ENCODE peak calls at places on chromosome 5, in nine cellular contexts. One of them, this sample, is unnamed. For H3K4me1 and H3K27me3, the result is how much of the 10 kb centered on the place peaks cover.

GRCh38 chr5:83044941-83045340 is 32.3 kb downstream of the TMEM167A start:
- DNase-seq in heart left ventricle: no peak
- DNase-seq in prostate gland: no peak
- DNase-seq in neural progenitor cell: no peak
- DNase-seq in CD4-positive, alpha-beta memory T cell: no peak
- DNase-seq in PC-3: no peak
- DNase-seq in thoracic aorta: no peak
- DNase-seq in left lung: no peak
- DNase-seq in GM12878: no peak
- DNase-seq in this sample: no peak

GRCh38 chr5:97046270-97046982 is 96.0 kb downstream of the LIX1 start:
- DNase-seq in left lung: no peak
- DNase-seq in heart left ventricle: no peak
- DNase-seq in neural progenitor cell: no peak
- DNase-seq in GM12878: no peak
- DNase-seq in PC-3: peak
- DNase-seq in thoracic aorta: no peak
- DNase-seq in prostate gland: no peak
- DNase-seq in CD4-positive, alpha-beta memory T cell: no peak
- DNase-seq in this sample: peak

GRCh38 chr5:157312492-157312891 is 46.6 kb downstream of the CYFIP2 start:
- DNase-seq in neural progenitor cell: peak
- DNase-seq in CD4-positive, alpha-beta memory T cell: peak
- DNase-seq in PC-3: peak
- DNase-seq in left lung: no peak
- DNase-seq in thoracic aorta: no peak
- DNase-seq in heart left ventricle: no peak
- DNase-seq in prostate gland: peak
- DNase-seq in GM12878: peak
- DNase-seq in this sample: peak

GRCh38 chr5:160959804-160960203 is 107.8 kb upstream of the ATP10B start:
- DNase-seq in neural progenitor cell: no peak
- DNase-seq in CD4-positive, alpha-beta memory T cell: no peak
- DNase-seq in GM12878: peak
- DNase-seq in heart left ventricle: no peak
- DNase-seq in PC-3: peak
- DNase-seq in thoracic aorta: no peak
- DNase-seq in prostate gland: peak
- DNase-seq in left lung: peak
- DNase-seq in this sample: no peak

GRCh38 chr5:58077966-58078365 is 381.9 kb downstream of the PLK2 start:
- DNase-seq in thoracic aorta: no peak
- DNase-seq in GM12878: no peak
- DNase-seq in left lung: no peak
- DNase-seq in CD4-positive, alpha-beta memory T cell: no peak
- DNase-seq in heart left ventricle: no peak
- DNase-seq in PC-3: no peak
- DNase-seq in prostate gland: no peak
- DNase-seq in neural progenitor cell: no peak
- DNase-seq in this sample: no peak

GRCh38 chr5:113806250-113806649 is 292.8 kb downstream of the YTHDC2 start:
- DNase-seq in heart left ventricle: no peak
- DNase-seq in prostate gland: no peak
- DNase-seq in PC-3: peak
- DNase-seq in GM12878: no peak
- DNase-seq in neural progenitor cell: peak
- DNase-seq in left lung: no peak
- DNase-seq in thoracic aorta: no peak
- DNase-seq in CD4-positive, alpha-beta memory T cell: no peak
- DNase-seq in this sample: no peak

GRCh38 chr5:44884036-44884435 is 75.3 kb downstream of the MRPS30 start:
- DNase-seq in thoracic aorta: no peak
- DNase-seq in GM12878: no peak
- DNase-seq in neural progenitor cell: no peak
- DNase-seq in left lung: no peak
- DNase-seq in heart left ventricle: peak
- DNase-seq in prostate gland: no peak
- DNase-seq in CD4-positive, alpha-beta memory T cell: no peak
- DNase-seq in PC-3: no peak
- DNase-seq in this sample: no peak

GRCh38 chr5:159105318-159106053 is 5.8 kb upstream of the EBF1 start:
- DNase-seq in heart left ventricle: no peak
- DNase-seq in thoracic aorta: no peak
- DNase-seq in left lung: no peak
- DNase-seq in prostate gland: no peak
- DNase-seq in PC-3: no peak
- DNase-seq in CD4-positive, alpha-beta memory T cell: no peak
- DNase-seq in neural progenitor cell: peak
- DNase-seq in GM12878: no peak
- DNase-seq in this sample: no peak

GRCh38 chr5:133145436-133146143 is 93.8 kb downstream of the HSPA4 start:
- DNase-seq in neural progenitor cell: no peak
- DNase-seq in left lung: no peak
- DNase-seq in heart left ventricle: no peak
- DNase-seq in CD4-positive, alpha-beta memory T cell: no peak
- DNase-seq in PC-3: no peak
- DNase-seq in thoracic aorta: no peak
- DNase-seq in GM12878: no peak
- DNase-seq in prostate gland: no peak
- DNase-seq in this sample: no peak

GRCh38 chr5:175842947-175843793 is 28.2 kb upstream of the CPLX2 start:
- DNase-seq in heart left ventricle: no peak
- DNase-seq in neural progenitor cell: peak
- DNase-seq in prostate gland: no peak
- DNase-seq in thoracic aorta: no peak
- DNase-seq in left lung: no peak
- DNase-seq in PC-3: peak
- DNase-seq in GM12878: no peak
- DNase-seq in CD4-positive, alpha-beta memory T cell: no peak
- DNase-seq in this sample: no peak

GRCh38 chr5:73031839-73032238 is 76.0 kb downstream of the FCHO2 start:
- DNase-seq in CD4-positive, alpha-beta memory T cell: no peak
- DNase-seq in prostate gland: no peak
- DNase-seq in thoracic aorta: no peak
- DNase-seq in left lung: no peak
- DNase-seq in neural progenitor cell: no peak
- DNase-seq in heart left ventricle: no peak
- DNase-seq in GM12878: no peak
- DNase-seq in PC-3: peak
- DNase-seq in this sample: no peak

GRCh38 chr5:151005975-151006576 is 14.3 kb upstream of the GPX3 start:
- DNase-seq in GM12878: no peak
- DNase-seq in prostate gland: peak
- DNase-seq in left lung: peak
- DNase-seq in heart left ventricle: peak
- DNase-seq in thoracic aorta: no peak
- DNase-seq in neural progenitor cell: no peak
- DNase-seq in PC-3: no peak
- DNase-seq in CD4-positive, alpha-beta memory T cell: no peak
- DNase-seq in this sample: no peak

GRCh38 chr5:178426326-178427130 is 163.7 kb downstream of the COL23A1 start:
- DNase-seq in PC-3: no peak
- DNase-seq in GM12878: no peak
- DNase-seq in neural progenitor cell: no peak
- DNase-seq in left lung: no peak
- DNase-seq in thoracic aorta: no peak
- DNase-seq in prostate gland: peak
- DNase-seq in CD4-positive, alpha-beta memory T cell: no peak
- DNase-seq in heart left ventricle: no peak
- DNase-seq in this sample: no peak

GRCh38 chr5:153629027-153629426 is 138.6 kb downstream of the GRIA1 start:
- DNase-seq in prostate gland: no peak
- DNase-seq in thoracic aorta: peak
- DNase-seq in neural progenitor cell: peak
- DNase-seq in CD4-positive, alpha-beta memory T cell: no peak
- DNase-seq in GM12878: no peak
- DNase-seq in PC-3: peak
- DNase-seq in heart left ventricle: no peak
- DNase-seq in left lung: peak
- DNase-seq in this sample: no peak

GRCh38 chr5:78112931-78113330 is 181.6 kb downstream of the AP3B1 start:
- DNase-seq in GM12878: no peak
- DNase-seq in CD4-positive, alpha-beta memory T cell: no peak
- DNase-seq in PC-3: no peak
- DNase-seq in prostate gland: no peak
- DNase-seq in heart left ventricle: no peak
- DNase-seq in thoracic aorta: no peak
- DNase-seq in left lung: no peak
- DNase-seq in neural progenitor cell: peak
- DNase-seq in this sample: no peak

GRCh38 chr5:78103226-78103722 is 191.2 kb downstream of the AP3B1 start:
- DNase-seq in thoracic aorta: no peak
- DNase-seq in PC-3: no peak
- DNase-seq in GM12878: no peak
- DNase-seq in CD4-positive, alpha-beta memory T cell: no peak
- DNase-seq in neural progenitor cell: no peak
- DNase-seq in heart left ventricle: no peak
- DNase-seq in prostate gland: no peak
- DNase-seq in left lung: no peak
- DNase-seq in this sample: no peak

GRCh38 chr5:78113689-78114088 is 180.8 kb downstream of the AP3B1 start:
- DNase-seq in PC-3: no peak
- DNase-seq in CD4-positive, alpha-beta memory T cell: no peak
- DNase-seq in GM12878: no peak
- DNase-seq in thoracic aorta: no peak
- DNase-seq in neural progenitor cell: no peak
- DNase-seq in heart left ventricle: no peak
- DNase-seq in left lung: no peak
- DNase-seq in prostate gland: no peak
- DNase-seq in this sample: no peak

GRCh38 chr5:78109891-78110324 is 184.6 kb downstream of the AP3B1 start:
- DNase-seq in prostate gland: no peak
- DNase-seq in CD4-positive, alpha-beta memory T cell: no peak
- DNase-seq in GM12878: peak
- DNase-seq in PC-3: no peak
- DNase-seq in neural progenitor cell: no peak
- DNase-seq in heart left ventricle: no peak
- DNase-seq in thoracic aorta: no peak
- DNase-seq in left lung: no peak
- DNase-seq in this sample: no peak

GRCh38 chr5:78108564-78108963 is 185.9 kb downstream of the AP3B1 start:
- DNase-seq in prostate gland: no peak
- DNase-seq in CD4-positive, alpha-beta memory T cell: no peak
- DNase-seq in PC-3: no peak
- DNase-seq in heart left ventricle: no peak
- DNase-seq in left lung: no peak
- DNase-seq in GM12878: no peak
- DNase-seq in thoracic aorta: no peak
- DNase-seq in neural progenitor cell: peak
- DNase-seq in this sample: no peak
- H3K4me1 ChIP-seq in prostate gland: under half
- H3K4me1 ChIP-seq in CD4-positive, alpha-beta memory T cell: under half
- H3K4me1 ChIP-seq in PC-3: under half
- H3K4me1 ChIP-seq in heart left ventricle: under half
- H3K4me1 ChIP-seq in left lung: under half
- H3K4me1 ChIP-seq in GM12878: under half
- H3K4me1 ChIP-seq in thoracic aorta: under half
- H3K4me1 ChIP-seq in neural progenitor cell: under half
- H3K4me1 ChIP-seq in this sample: under half

GRCh38 chr5:14577964-14578363 is 3.6 kb upstream of the OTULINL start:
- DNase-seq in heart left ventricle: no peak
- DNase-seq in neural progenitor cell: no peak
- DNase-seq in thoracic aorta: no peak
- DNase-seq in CD4-positive, alpha-beta memory T cell: no peak
- DNase-seq in left lung: no peak
- DNase-seq in GM12878: no peak
- DNase-seq in PC-3: peak
- DNase-seq in prostate gland: no peak
- DNase-seq in this sample: no peak
- H3K27me3 ChIP-seq in heart left ventricle: under half
- H3K27me3 ChIP-seq in neural progenitor cell: under half
- H3K27me3 ChIP-seq in thoracic aorta: under half
- H3K27me3 ChIP-seq in CD4-positive, alpha-beta memory T cell: under half
- H3K27me3 ChIP-seq in left lung: under half
- H3K27me3 ChIP-seq in GM12878: under half
- H3K27me3 ChIP-seq in PC-3: under half
- H3K27me3 ChIP-seq in prostate gland: under half
- H3K27me3 ChIP-seq in this sample: under half

GRCh38 chr5:554284-554988 is 30.2 kb upstream of the SLC9A3 start:
- DNase-seq in neural progenitor cell: no peak
- DNase-seq in CD4-positive, alpha-beta memory T cell: no peak
- DNase-seq in heart left ventricle: no peak
- DNase-seq in thoracic aorta: no peak
- DNase-seq in GM12878: no peak
- DNase-seq in prostate gland: no peak
- DNase-seq in left lung: no peak
- DNase-seq in PC-3: no peak
- DNase-seq in this sample: no peak
- H3K4me3 ChIP-seq in neural progenitor cell: no peak
- H3K4me3 ChIP-seq in CD4-positive, alpha-beta memory T cell: no peak
- H3K4me3 ChIP-seq in heart left ventricle: no peak
- H3K4me3 ChIP-seq in thoracic aorta: no peak
- H3K4me3 ChIP-seq in GM12878: no peak
- H3K4me3 ChIP-seq in prostate gland: no peak
- H3K4me3 ChIP-seq in left lung: no peak
- H3K4me3 ChIP-seq in PC-3: peak
- H3K4me3 ChIP-seq in this sample: no peak

DNA sequence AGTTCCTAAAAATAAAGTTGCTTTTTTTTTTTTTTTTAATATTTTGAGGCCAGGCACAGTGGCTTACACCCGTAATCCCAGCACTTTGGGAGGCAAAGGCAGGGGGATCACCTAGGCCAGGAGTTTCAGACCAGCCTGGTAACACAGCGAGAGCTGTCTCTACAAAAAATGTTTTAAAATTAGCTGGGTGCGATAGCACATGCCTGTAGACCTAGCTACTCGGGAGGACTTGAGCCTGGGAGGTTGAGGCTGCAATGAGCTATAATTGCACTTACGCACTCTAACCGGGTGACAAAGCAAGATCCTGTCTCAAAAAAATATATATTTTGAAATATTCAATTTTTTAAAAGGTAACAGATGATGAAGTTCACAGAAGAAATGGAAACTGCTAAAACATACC is 22.9 kb downstream of the GOLPH3 start:
- DNase-seq in GM12878: no peak
- DNase-seq in PC-3: no peak
- DNase-seq in heart left ventricle: no peak
- DNase-seq in prostate gland: no peak
- DNase-seq in thoracic aorta: no peak
- DNase-seq in neural progenitor cell: no peak
- DNase-seq in CD4-positive, alpha-beta memory T cell: no peak
- DNase-seq in left lung: no peak
- DNase-seq in this sample: no peak
- H3K4me1 ChIP-seq in GM12878: under half
- H3K4me1 ChIP-seq in PC-3: under half
- H3K4me1 ChIP-seq in heart left ventricle: half or more
- H3K4me1 ChIP-seq in prostate gland: under half
- H3K4me1 ChIP-seq in thoracic aorta: half or more
- H3K4me1 ChIP-seq in neural progenitor cell: under half
- H3K4me1 ChIP-seq in CD4-positive, alpha-beta memory T cell: half or more
- H3K4me1 ChIP-seq in left lung: half or more
- H3K4me1 ChIP-seq in this sample: under half

DNA sequence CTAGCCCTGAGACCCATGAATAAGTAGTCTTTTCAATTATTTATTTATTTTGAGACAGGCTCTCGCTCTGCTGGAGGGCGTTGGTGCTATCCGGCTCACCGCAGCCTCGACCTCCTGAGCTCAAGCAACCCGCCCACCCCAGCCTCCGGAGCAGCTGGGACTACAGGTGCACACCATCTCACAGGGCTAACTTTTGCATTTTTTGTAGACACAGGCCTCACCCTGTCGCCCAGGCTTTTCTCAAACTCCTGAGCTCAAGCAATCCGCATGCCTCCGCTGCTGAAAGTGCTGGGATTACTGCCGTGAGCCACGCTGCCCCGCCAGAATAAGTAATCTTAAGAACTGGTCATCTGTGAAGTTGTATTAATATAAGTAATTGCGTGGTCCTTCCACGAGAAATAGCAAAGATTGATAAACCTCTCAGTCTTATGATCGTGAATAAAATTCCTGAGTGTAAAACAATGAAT is 1.6 kb downstream of the ANXA2R start:
- DNase-seq in GM12878: no peak
- DNase-seq in left lung: no peak
- DNase-seq in heart left ventricle: no peak
- DNase-seq in thoracic aorta: no peak
- DNase-seq in prostate gland: no peak
- DNase-seq in neural progenitor cell: peak
- DNase-seq in PC-3: peak
- DNase-seq in CD4-positive, alpha-beta memory T cell: peak
- DNase-seq in this sample: no peak
- H3K27me3 ChIP-seq in GM12878: under half
- H3K27me3 ChIP-seq in left lung: half or more
- H3K27me3 ChIP-seq in heart left ventricle: under half
- H3K27me3 ChIP-seq in thoracic aorta: under half
- H3K27me3 ChIP-seq in prostate gland: under half
- H3K27me3 ChIP-seq in neural progenitor cell: half or more
- H3K27me3 ChIP-seq in PC-3: under half
- H3K27me3 ChIP-seq in CD4-positive, alpha-beta memory T cell: under half
- H3K27me3 ChIP-seq in this sample: under half